ENCODE peak calls at places on chromosome 3, in six cellular contexts. Q is psoas muscle, R is heart right ventricle, M is SK-N-SH, P is GM12878, J is heart left ventricle. Z is an unnamed sample.

GRCh38 chr3:185733980-185734724 is 90.7 kb downstream of the IGF2BP2 start:
- DNase-seq in Q (no peak), R (no peak), M (peak; percentile 57), P (no peak), J (peak; percentile 39), Z (no peak)

GRCh38 chr3:159994182-159994581 is 5.5 kb downstream of the IL12A start:
- DNase-seq in Q (no peak), R (no peak), M (no peak), P (no peak), J (no peak), Z (no peak)

GRCh38 chr3:27105904-27106303 is 263.3 kb downstream of the NEK10 start:
- DNase-seq in Q (no peak), R (no peak), M (no peak), P (no peak), J (no peak), Z (no peak)

GRCh38 chr3:11282250-11283125 is 10.3 kb downstream of the ATG7 start:
- DNase-seq in Q (peak; percentile 45), R (peak; percentile 24), M (no peak), P (no peak), J (peak; percentile 36), Z (peak; percentile 51)

GRCh38 chr3:62638316-62638715 is 236.9 kb downstream of the CADPS start:
- DNase-seq in Q (no peak), R (no peak), M (no peak), P (no peak), J (no peak), Z (no peak)

GRCh38 chr3:27216295-27216694 is 152.9 kb downstream of the NEK10 start:
- DNase-seq in Q (no peak), R (no peak), M (no peak), P (no peak), J (no peak), Z (no peak)

GRCh38 chr3:102466001-102466400 is 31.2 kb downstream of the ZPLD1 start:
- DNase-seq in Q (no peak), R (no peak), M (no peak), P (no peak), J (no peak), Z (no peak)

GRCh38 chr3:183370391-183370790 is 58.0 kb downstream of the MCF2L2 start:
- DNase-seq in Q (no peak), R (no peak), M (no peak), P (no peak), J (no peak), Z (no peak)

GRCh38 chr3:190739726-190740230 is 122.7 kb downstream of the GMNC start:
- DNase-seq in Q (no peak), R (no peak), M (no peak), P (no peak), J (no peak), Z (no peak)

GRCh38 chr3:115217678-115218451 is 70.8 kb upstream of the ZBTB20 start:
- DNase-seq in Q (no peak), R (no peak), M (peak; percentile 35), P (no peak), J (peak; percentile 36), Z (no peak)

GRCh38 chr3:48345946-48346572 is 12.6 kb upstream of the SPINK8 start:
- DNase-seq in Q (no peak), R (no peak), M (no peak), P (no peak), J (no peak), Z (no peak)

GRCh38 chr3:183818706-183819624 is 6.4 kb downstream of the MAP6D1 start:
- DNase-seq in Q (no peak), R (no peak), M (no peak), P (no peak), J (no peak), Z (no peak)

GRCh38 chr3:16520636-16521579 is 7.4 kb upstream of the RFTN1 start:
- DNase-seq in Q (no peak), R (no peak), M (peak; percentile 61), P (no peak), J (no peak), Z (no peak)

GRCh38 chr3:32307591-32307990 is 69.1 kb downstream of the CMTM8 start:
- DNase-seq in Q (no peak), R (no peak), M (no peak), P (no peak), J (no peak), Z (no peak)

GRCh38 chr3:143814358-143814968 is 33.8 kb downstream of the SLC9A9 start:
- DNase-seq in Q (peak; percentile 26), R (no peak), M (no peak), P (no peak), J (no peak), Z (no peak)

GRCh38 chr3:11672396-11672795 is 28.7 kb upstream of the VGLL4 start:
- DNase-seq in Q (no peak), R (no peak), M (no peak), P (no peak), J (no peak), Z (no peak)

GRCh38 chr3:69425249-69425648 is 39.4 kb upstream of the FRMD4B start:
- DNase-seq in Q (no peak), R (no peak), M (peak; percentile 29), P (no peak), J (no peak), Z (no peak)

GRCh38 chr3:194925614-194926013 is 239.9 kb downstream of the FAM43A start:
- DNase-seq in Q (no peak), R (no peak), M (no peak), P (no peak), J (no peak), Z (no peak)

GRCh38 chr3:11001020-11001657 is 8.6 kb downstream of the SLC6A1 start:
- DNase-seq in Q (no peak), R (no peak), M (peak; percentile 64), P (no peak), J (no peak), Z (no peak)

GRCh38 chr3:45896956-45897355 is 10.6 kb downstream of the CCR9 start:
- DNase-seq in Q (no peak), R (no peak), M (peak; percentile 34), P (no peak), J (no peak), Z (no peak)

DNA sequence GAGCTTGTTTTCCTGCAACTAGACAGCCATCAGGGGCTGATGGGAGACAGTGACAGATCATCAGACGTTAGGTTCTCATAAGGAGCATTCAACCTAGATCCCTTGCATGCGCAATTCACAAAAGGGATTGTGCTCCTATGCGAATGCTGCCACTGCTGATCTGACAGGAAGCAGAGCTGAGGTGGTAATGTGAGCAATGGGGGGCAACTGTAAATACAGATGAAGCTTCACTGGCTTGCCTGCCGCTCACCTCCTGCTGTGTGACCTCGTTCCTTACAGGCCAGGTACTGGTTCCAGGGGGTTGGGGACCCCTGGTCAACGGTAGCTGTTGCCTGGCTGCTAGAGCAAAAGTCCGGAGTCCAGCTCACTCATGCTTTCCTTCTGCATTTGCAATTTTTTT is 26.4 kb upstream of the KCNAB1 start:
- DNase-seq in Q (no peak), R (no peak), M (no peak), P (no peak), J (no peak), Z (no peak)
- TF ChIP-seq CTCF in Q (no peak), R (no peak), M (no peak), P (no peak), J (no peak), Z (no peak)

DNA sequence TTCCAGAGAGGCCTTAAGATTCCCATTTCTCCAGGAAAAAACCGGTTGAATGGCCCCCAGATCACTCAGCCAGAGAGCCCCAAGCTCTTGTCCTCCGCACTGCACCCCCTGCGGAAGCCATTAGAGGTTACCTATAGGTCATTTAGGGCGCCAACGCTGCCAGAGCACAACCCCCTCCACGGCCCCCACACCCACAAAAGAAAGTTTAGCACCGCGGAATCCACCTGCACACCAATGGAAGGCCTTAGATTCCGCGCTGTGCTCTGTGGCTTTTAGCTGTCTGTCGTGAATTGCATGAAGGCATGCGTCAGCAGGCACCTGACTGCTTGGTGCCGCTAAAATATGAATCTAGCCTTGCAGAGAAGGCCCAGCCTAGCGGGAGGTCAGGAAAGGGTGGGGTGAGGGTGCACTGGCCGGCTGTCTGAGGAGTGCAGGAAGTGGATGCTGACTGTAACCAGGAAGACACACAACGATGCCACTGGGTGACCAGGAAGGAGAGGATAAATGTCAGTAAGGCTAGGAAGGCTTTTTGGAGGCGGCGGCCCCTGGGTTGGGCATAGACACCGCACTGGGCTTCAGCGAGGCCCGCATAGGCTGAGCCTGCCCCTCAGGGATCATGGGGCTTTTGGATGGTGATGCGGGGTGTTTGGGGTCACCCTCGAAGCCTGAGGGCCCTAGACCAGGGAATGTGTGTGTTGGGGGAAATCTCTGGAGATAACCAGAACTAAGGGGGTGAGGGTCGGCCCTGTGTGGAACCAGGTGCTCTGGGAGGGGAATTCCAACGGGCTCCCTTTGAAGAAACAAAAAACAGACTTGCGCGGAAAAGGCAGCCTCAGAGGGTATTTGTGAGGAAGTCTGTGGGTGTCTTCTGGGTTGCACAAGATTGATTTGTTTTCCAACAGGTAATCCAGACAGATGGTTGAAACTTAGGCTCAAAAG is 964 bp upstream of the NUP210 start:
- DNase-seq in Q (no peak), R (no peak), M (no peak), P (peak; percentile 57), J (no peak), Z (no peak)
- H3K4me1 ChIP-seq in Q (peaks cover 9% of the 10 kb centered on the region), R (peaks cover 2% of the 10 kb centered on the region), M (peaks cover 22% of the 10 kb centered on the region), P (peaks cover 34% of the 10 kb centered on the region), J (peaks cover 17% of the 10 kb centered on the region), Z (peaks cover 8% of the 10 kb centered on the region)

DNA sequence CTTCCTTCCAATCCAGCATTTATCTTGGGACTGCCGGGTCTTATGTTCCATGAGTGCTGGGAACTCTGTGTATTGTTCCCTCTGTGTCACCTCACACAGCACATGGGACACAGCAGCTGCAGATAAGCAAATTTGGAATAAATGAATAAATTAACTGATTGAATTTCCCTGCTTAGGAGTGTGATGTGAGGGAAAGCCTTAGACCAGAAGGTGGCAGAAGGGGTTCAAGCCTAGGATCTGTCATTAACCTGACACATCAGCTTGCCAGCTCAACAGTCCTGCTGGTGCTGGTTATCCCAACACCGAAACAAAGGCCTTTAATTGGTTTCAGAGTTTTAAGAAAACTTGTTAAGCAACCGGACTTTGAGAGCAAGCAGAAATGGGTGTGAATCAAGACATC is 114.4 kb downstream of the OXSM start:
- DNase-seq in Q (no peak), R (no peak), M (no peak), P (no peak), J (peak; percentile 27), Z (no peak)
- TF ChIP-seq CTCF in Q (peak; percentile 40), R (peak; percentile 40), M (no peak), P (peak; percentile 6), J (peak; percentile 63), Z (peak; percentile 70)

GRCh38 chr3:8659242-8659641 is 14.6 kb upstream of the SSUH2 start:
- DNase-seq in Q (no peak), R (no peak), M (no peak), P (no peak), J (no peak), Z (no peak)

GRCh38 chr3:8660271-8660731 is 15.7 kb upstream of the SSUH2 start:
- DNase-seq in Q (no peak), R (no peak), M (no peak), P (no peak), J (no peak), Z (no peak)

GRCh38 chr3:8658326-8659212 is 14.0 kb upstream of the SSUH2 start:
- DNase-seq in Q (peak; percentile 51), R (peak; percentile 86), M (peak; percentile 67), P (peak; percentile 45), J (peak; percentile 95), Z (peak; percentile 85)

GRCh38 chr3:8662594-8662993 is 18.0 kb upstream of the SSUH2 start:
- DNase-seq in Q (no peak), R (no peak), M (peak; percentile 66), P (no peak), J (no peak), Z (no peak)

DNA sequence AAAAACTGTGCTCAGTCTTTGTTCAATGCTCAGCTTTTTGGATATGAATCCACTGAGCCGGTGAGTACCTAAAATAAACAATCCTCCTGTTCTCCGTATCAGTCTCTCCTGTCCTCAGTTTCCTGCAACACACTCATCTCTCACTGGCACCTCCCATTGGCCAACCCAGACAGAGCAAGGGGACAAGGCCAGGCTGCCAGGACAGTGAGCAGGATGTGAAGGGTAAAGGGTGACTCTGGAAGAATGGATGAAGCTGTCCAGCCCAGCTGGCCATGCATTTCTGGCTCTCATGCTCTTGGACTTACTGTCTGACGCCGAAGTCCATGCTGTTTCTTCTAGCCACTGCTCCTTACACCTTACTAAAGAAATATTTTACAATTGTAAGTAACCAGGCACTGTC is 16.2 kb upstream of the SSUH2 start:
- DNase-seq in Q (no peak), R (no peak), M (no peak), P (no peak), J (no peak), Z (no peak)
- H3K4me1 ChIP-seq in Q (peaks cover 21% of the 10 kb centered on the region), R (peaks cover 8% of the 10 kb centered on the region), M (peaks cover 65% of the 10 kb centered on the region), P (peaks cover 22% of the 10 kb centered on the region), J (peaks cover 42% of the 10 kb centered on the region), Z (peaks cover 51% of the 10 kb centered on the region)

Z was measured in left ventricle myocardium inferior.